ENCODE peak calls at places on chromosomes 5 and 9, in six cellular contexts. B is HCT116, G is K562, P is SK-N-SH, O is HepG2, N is H1. Z is an unnamed sample.

GRCh38 chr5:178791976-178792375 is 61.5 kb upstream of the ZNF354A start:
- DNase-seq in O (no peak), N (no peak), P (no peak), G (no peak), B (no peak), Z (no peak)

GRCh38 chr9:90702431-90702830 is 59.8 kb upstream of the DIRAS2 start:
- DNase-seq in N (no peak), B (no peak), G (no peak), P (no peak), O (no peak), Z (no peak)

GRCh38 chr9:20689833-20690232 is 5.8 kb downstream of the FOCAD start:
- DNase-seq in G (no peak), B (no peak), P (no peak), N (no peak), O (peak), Z (no peak)

GRCh38 chr5:155416765-155417164 is 403.2 kb downstream of the KIF4B start:
- DNase-seq in O (no peak), B (no peak), P (no peak), G (no peak), N (no peak), Z (peak)

GRCh38 chr5:169856571-169856970 is 123.7 kb downstream of the INSYN2B start:
- DNase-seq in N (no peak), P (no peak), O (no peak), G (peak), B (no peak), Z (no peak)

GRCh38 chr9:129667850-129668249 is 2.4 kb downstream of the PRRX2 start:
- DNase-seq in B (no peak), P (no peak), G (no peak), N (no peak), O (no peak), Z (no peak)

GRCh38 chr5:135629164-135629563 is 50.4 kb upstream of the CXCL14 start:
- DNase-seq in P (no peak), N (peak), G (no peak), O (no peak), B (no peak), Z (no peak)

GRCh38 chr5:139137703-139138102 is 60.5 kb downstream of the SIL1 start:
- DNase-seq in B (peak), O (peak), P (peak), G (peak), N (no peak), Z (peak)

GRCh38 chr5:110335361-110336046 is 391.0 kb downstream of the TMEM232 start:
- DNase-seq in O (no peak), G (no peak), N (no peak), B (no peak), P (no peak), Z (no peak)

GRCh38 chr5:169592937-169593650 is 9.5 kb downstream of the SPDL1 start:
- DNase-seq in B (no peak), G (no peak), P (no peak), N (no peak), O (no peak), Z (no peak)

GRCh38 chr9:74804018-74804385 is 83.7 kb downstream of the TRPM6 start:
- DNase-seq in B (peak), N (no peak), P (no peak), G (no peak), O (no peak), Z (peak)

GRCh38 chr9:87455407-87455806 is 42.3 kb upstream of the DAPK1 start:
- DNase-seq in G (no peak), P (no peak), N (no peak), O (no peak), B (no peak), Z (no peak)

GRCh38 chr9:129750010-129750409 is 2.8 kb downstream of the PTGES start:
- DNase-seq in B (no peak), O (no peak), N (no peak), G (no peak), P (no peak), Z (no peak)

GRCh38 chr5:126516133-126516532 is 78.9 kb downstream of the ALDH7A1 start:
- DNase-seq in G (no peak), P (peak), O (no peak), B (no peak), N (no peak), Z (no peak)

GRCh38 chr5:154646841-154647759 is 108.1 kb upstream of the LARP1 start:
- DNase-seq in B (no peak), P (no peak), G (peak), N (peak), O (peak), Z (no peak)

GRCh38 chr5:180860273-180860886 is 696 bp downstream of the ZFP62 start:
- DNase-seq in B (peak), N (peak), G (peak), O (peak), P (peak), Z (peak)

GRCh38 chr5:16952968-16953671 is 17.0 kb upstream of the MYO10 start:
- DNase-seq in P (no peak), N (no peak), O (peak), G (no peak), B (no peak), Z (no peak)

GRCh38 chr9:84874583-84874982 is 205.1 kb downstream of the NTRK2 start:
- DNase-seq in P (no peak), N (no peak), O (no peak), B (no peak), G (no peak), Z (no peak)

GRCh38 chr5:91383956-91384300 is 811 bp upstream of the ARRDC3 start:
- DNase-seq in G (peak), O (peak), P (no peak), B (no peak), N (no peak), Z (no peak)

GRCh38 chr9:25025686-25026085 is 480.0 kb upstream of the IZUMO3 start:
- DNase-seq in N (no peak), G (no peak), O (no peak), B (no peak), P (no peak), Z (no peak)

GRCh38 chr9:92724528-92725265 is 39.9 kb downstream of the BICD2 start:
- DNase-seq in P (no peak), N (peak), B (no peak), O (no peak), G (no peak), Z (no peak)

GRCh38 chr9:132498811-132499210 is 83.6 kb upstream of the BARHL1 start:
- DNase-seq in P (peak), B (no peak), G (no peak), O (no peak), N (no peak), Z (peak)

GRCh38 chr9:126166866-126167265 is 159.8 kb upstream of the MVB12B start:
- DNase-seq in P (no peak), G (no peak), N (peak), B (no peak), O (no peak), Z (no peak)

GRCh38 chr9:33972698-33973097 is 76.0 kb downstream of the UBAP2 start:
- DNase-seq in B (no peak), N (no peak), G (no peak), P (no peak), O (no peak), Z (no peak)

GRCh38 chr5:68126871-68127270 is 88.7 kb upstream of the PIK3R1 start:
- DNase-seq in G (no peak), P (no peak), N (no peak), O (no peak), B (no peak), Z (no peak)

GRCh38 chr9:16417749-16418148 is 452.7 kb downstream of the BNC2 start:
- DNase-seq in B (no peak), G (no peak), N (no peak), O (no peak), P (no peak), Z (no peak)

GRCh38 chr5:31096238-31096865 is 97.1 kb upstream of the CDH6 start:
- DNase-seq in G (no peak), P (no peak), B (no peak), N (no peak), O (no peak), Z (no peak)

GRCh38 chr5:1526151-1526631 is 2.4 kb upstream of the LPCAT1 start:
- DNase-seq in G (no peak), P (no peak), N (peak), B (no peak), O (no peak), Z (no peak)

GRCh38 chr5:32507738-32508434 is 63.3 kb upstream of the ZFR start:
- DNase-seq in P (no peak), G (no peak), O (no peak), N (no peak), B (no peak), Z (no peak)

GRCh38 chr5:8839361-8840055 is 706.4 kb downstream of the SEMA5A start:
- DNase-seq in G (no peak), N (no peak), B (no peak), P (no peak), O (no peak), Z (no peak)

DNA sequence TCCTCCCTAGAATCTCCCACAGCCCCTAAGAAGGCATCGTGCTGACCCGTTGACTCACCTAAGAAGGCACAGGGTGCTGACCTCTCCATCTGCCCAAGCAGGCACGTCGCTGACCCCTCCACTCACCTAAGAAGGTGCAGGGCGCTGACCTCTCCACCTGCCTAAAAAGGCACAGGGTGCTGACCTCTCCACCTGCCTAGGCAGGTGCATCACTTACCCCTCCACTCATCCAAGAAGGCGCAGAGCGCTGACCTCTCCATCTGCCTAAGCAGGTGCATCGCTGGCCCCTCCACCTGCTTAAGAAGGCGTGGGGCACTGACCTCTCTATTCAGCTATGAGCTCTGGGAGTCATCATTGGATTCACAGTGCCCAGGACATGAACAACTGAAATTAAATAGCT is 54.4 kb upstream of the FCN1 start:
- DNase-seq in O (no peak), G (no peak), P (no peak), B (no peak), N (no peak), Z (no peak)
- TF ChIP-seq JUND in O (no peak), G (no peak), P (no peak), B (no peak), N (no peak), Z (no peak)

GRCh38 chr5:151063136-151063544 is 17.7 kb downstream of the TNIP1 start:
- DNase-seq in P (no peak), G (peak), N (no peak), B (no peak), O (peak), Z (no peak)
- TF ChIP-seq JUND in P (peak), G (peak), N (no peak), B (peak), O (no peak), Z (no peak)

GRCh38 chr5:150309101-150309897 is 6.6 kb upstream of the ARSI start:
- DNase-seq in N (no peak), B (no peak), P (peak), G (no peak), O (no peak), Z (no peak)

GRCh38 chr5:150304481-150305081 is 1.9 kb upstream of the ARSI start:
- DNase-seq in B (no peak), O (no peak), N (no peak), P (no peak), G (no peak), Z (no peak)

GRCh38 chr5:150305577-150305976 is 2.9 kb upstream of the ARSI start:
- DNase-seq in B (no peak), P (no peak), G (no peak), O (no peak), N (no peak), Z (no peak)

GRCh38 chr5:150307617-150308426 is 5.1 kb upstream of the ARSI start:
- DNase-seq in G (no peak), N (no peak), B (no peak), P (no peak), O (peak), Z (no peak)

DNA sequence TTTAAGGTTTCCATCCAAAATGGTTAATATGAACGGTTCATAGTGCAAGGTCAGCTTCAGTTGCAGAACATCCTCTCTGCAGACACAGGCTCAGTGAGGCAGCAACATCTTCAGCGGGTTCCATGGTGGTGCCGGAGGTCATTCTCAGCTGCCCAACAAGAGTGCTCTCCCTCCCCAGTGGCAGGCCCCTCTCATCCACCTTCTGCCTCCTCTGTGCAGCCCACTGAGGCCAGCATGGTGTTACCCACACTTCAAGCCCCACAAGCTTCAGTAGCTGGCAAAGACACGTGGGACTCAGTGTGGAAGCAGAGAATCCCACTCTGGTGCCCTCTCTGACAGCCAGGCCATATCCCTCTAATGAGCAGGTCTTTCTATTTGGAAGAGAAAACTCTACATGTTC is 4.1 kb upstream of the ARSI start:
- DNase-seq in O (no peak), N (no peak), P (no peak), G (no peak), B (no peak), Z (no peak)
- TF ChIP-seq JUND in O (no peak), N (no peak), P (no peak), G (no peak), B (no peak), Z (no peak)

GRCh38 chr9:121288557-121288873 is 20.6 kb downstream of the GSN start:
- DNase-seq in B (no peak), P (no peak), G (no peak), N (no peak), O (no peak), Z (no peak)

GRCh38 chr9:121286688-121286972 is 18.7 kb downstream of the GSN start:
- DNase-seq in N (no peak), B (no peak), P (no peak), G (no peak), O (no peak), Z (no peak)

GRCh38 chr9:121286973-121287721 is 19.2 kb downstream of the GSN start:
- DNase-seq in G (peak), N (peak), P (no peak), B (peak), O (peak), Z (peak)

GRCh38 chr9:121289554-121290370 is 21.8 kb downstream of the GSN start:
- DNase-seq in G (no peak), O (no peak), B (no peak), N (no peak), P (no peak), Z (no peak)

DNA sequence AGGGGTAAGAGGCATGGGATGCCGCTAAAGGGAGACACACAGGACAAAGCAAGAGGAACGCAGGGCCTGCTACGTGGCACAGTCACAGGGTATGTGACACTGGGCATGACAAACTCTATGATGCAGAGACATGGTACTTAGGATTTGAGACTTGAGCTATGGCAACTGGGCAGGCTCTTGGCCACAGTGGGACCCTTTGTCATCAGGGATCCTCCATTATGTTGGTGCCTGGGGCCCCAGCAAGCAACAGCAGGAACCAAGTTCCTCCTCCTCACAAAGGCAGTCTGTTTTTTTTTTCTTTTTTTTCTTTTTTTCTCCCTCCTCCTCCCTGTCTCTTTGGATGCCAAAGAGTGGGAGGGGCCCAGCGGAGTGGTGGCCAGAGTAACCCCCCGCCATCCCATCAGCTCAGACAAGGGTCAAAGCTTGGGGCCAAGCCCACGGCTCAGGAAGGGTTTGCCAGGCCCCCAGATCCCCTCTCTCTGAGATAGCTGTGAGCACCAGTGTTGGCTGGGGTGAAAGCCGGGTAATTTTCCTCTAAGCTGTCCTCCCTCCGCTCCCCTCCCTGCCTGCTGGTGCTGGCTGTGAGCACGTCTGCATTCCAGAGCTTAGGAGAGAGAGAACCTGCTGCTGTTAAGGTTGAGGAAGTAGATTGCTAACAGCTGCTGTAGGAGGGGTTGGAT is 21.1 kb downstream of the GSN start:
- DNase-seq in O (peak), B (no peak), G (no peak), N (peak), P (no peak), Z (peak)
- TF ChIP-seq JUND in O (peak), B (no peak), G (no peak), N (no peak), P (no peak), Z (no peak)

GRCh38 chr9:70091553-70091952 is 47.9 kb downstream of the MAMDC2 start:
- DNase-seq in B (no peak), P (no peak), G (no peak), O (no peak), N (no peak), Z (no peak)

GRCh38 chr9:70093944-70094343 is 50.3 kb downstream of the MAMDC2 start:
- DNase-seq in B (no peak), N (no peak), G (no peak), P (no peak), O (no peak), Z (no peak)

GRCh38 chr9:70093095-70093494 is 49.4 kb downstream of the MAMDC2 start:
- DNase-seq in B (no peak), O (no peak), N (no peak), P (no peak), G (no peak), Z (no peak)

GRCh38 chr9:70097187-70097586 is 53.5 kb downstream of the MAMDC2 start:
- DNase-seq in B (no peak), N (no peak), G (no peak), O (no peak), P (no peak), Z (no peak)

GRCh38 chr9:70094747-70095146 is 51.1 kb downstream of the MAMDC2 start:
- DNase-seq in B (no peak), P (no peak), N (no peak), G (no peak), O (no peak), Z (no peak)
- TF ChIP-seq JUND in B (no peak), P (no peak), N (no peak), G (no peak), O (no peak), Z (no peak)

GRCh38 chr9:124427281-124427680 is 12.0 kb upstream of the PSMB7 start:
- DNase-seq in O (no peak), B (no peak), P (no peak), N (no peak), G (no peak), Z (no peak)
- TF ChIP-seq JUND in O (no peak), B (no peak), P (no peak), N (no peak), G (no peak), Z (no peak)

GRCh38 chr9:35398651-35399335 is 91.1 kb upstream of the RUSC2 start:
- DNase-seq in B (no peak), N (peak), G (no peak), P (no peak), O (no peak), Z (no peak)
- TF ChIP-seq JUND in B (no peak), N (no peak), G (no peak), P (no peak), O (no peak), Z (no peak)

Z was measured in T47D.